ENCODE peak calls at places on chromosomes 4 and X, in seven cellular contexts. L, I, Q, O, G, R and J are unnamed samples. For H3K27me3, the result is how much of the 10 kb centered on the place peaks cover.

GRCh38 chr4:100169796-100170485 is 20.3 kb downstream of the DDIT4L start:
- DNase-seq in L (no peak), I (no peak), Q (no peak), O (no peak), G (no peak), R (no peak), J (no peak)

GRCh38 chrX:117707948-117708743 is 408.5 kb downstream of the KLHL13 start:
- DNase-seq in L (no peak), I (no peak), Q (no peak), O (no peak), G (no peak), R (no peak), J (no peak)

GRCh38 chr4:14596904-14597303 is 405.4 kb upstream of the CPEB2 start:
- DNase-seq in L (no peak), I (no peak), Q (no peak), O (no peak), G (no peak), R (no peak), J (no peak)

GRCh38 chr4:129261584-129261983 is 165.6 kb downstream of the C4orf33 start:
- DNase-seq in L (no peak), I (no peak), Q (no peak), O (no peak), G (no peak), R (no peak), J (no peak)

GRCh38 chr4:78656968-78657445 is 105.4 kb downstream of the ANXA3 start:
- DNase-seq in L (no peak), I (peak), Q (no peak), O (no peak), G (peak), R (no peak), J (no peak)

GRCh38 chrX:15310117-15310516 is 5.3 kb downstream of the ASB11 start:
- DNase-seq in L (no peak), I (peak), Q (no peak), O (no peak), G (peak), R (no peak), J (no peak)

GRCh38 chr4:182808673-182809416 is 108.3 kb downstream of the DCTD start:
- DNase-seq in L (no peak), I (no peak), Q (no peak), O (no peak), G (no peak), R (no peak), J (no peak)

GRCh38 chr4:123235431-123235830 is 161.2 kb upstream of the SPRY1 start:
- DNase-seq in L (no peak), I (no peak), Q (no peak), O (no peak), G (no peak), R (no peak), J (no peak)

GRCh38 chr4:13432453-13432852 is 51.7 kb downstream of the RAB28 start:
- DNase-seq in L (no peak), I (no peak), Q (no peak), O (no peak), G (no peak), R (no peak), J (no peak)

GRCh38 chrX:139126493-139126892 is 404.0 kb upstream of the F9 start:
- DNase-seq in L (no peak), I (peak), Q (no peak), O (no peak), G (no peak), R (peak), J (no peak)

GRCh38 chrX:45668686-45669443 is 468.2 kb upstream of the DIPK2B start:
- DNase-seq in L (no peak), I (no peak), Q (no peak), O (peak), G (no peak), R (no peak), J (no peak)

GRCh38 chr4:12286351-12286750 is 857.7 kb upstream of the HS3ST1 start:
- DNase-seq in L (no peak), I (no peak), Q (no peak), O (no peak), G (no peak), R (no peak), J (no peak)

GRCh38 chrX:46574941-46575381 is 1.4 kb downstream of the CHST7 start:
- DNase-seq in L (no peak), I (no peak), Q (peak), O (no peak), G (no peak), R (no peak), J (no peak)

GRCh38 chr4:76306882-76307669 is 543 bp downstream of the STBD1 start:
- DNase-seq in L (no peak), I (peak), Q (peak), O (no peak), G (peak), R (peak), J (peak)

GRCh38 chr4:136927172-136927571 is 605.1 kb downstream of the PCDH18 start:
- DNase-seq in L (no peak), I (peak), Q (no peak), O (peak), G (no peak), R (no peak), J (no peak)

GRCh38 chrX:110346681-110347080 is 12.0 kb upstream of the RTL9 start:
- DNase-seq in L (no peak), I (peak), Q (no peak), O (no peak), G (peak), R (no peak), J (no peak)

GRCh38 chr4:80173387-80173786 is 23.9 kb upstream of the PRDM8 start:
- DNase-seq in L (no peak), I (no peak), Q (no peak), O (no peak), G (no peak), R (no peak), J (no peak)

GRCh38 chr4:174394915-174395314 is 111.2 kb downstream of the CEP44 start:
- DNase-seq in L (no peak), I (no peak), Q (no peak), O (no peak), G (no peak), R (no peak), J (no peak)

GRCh38 chrX:65677954-65678469 is 10.6 kb downstream of the MSN start:
- DNase-seq in L (no peak), I (no peak), Q (no peak), O (peak), G (peak), R (no peak), J (peak)

GRCh38 chr4:170139764-170140163 is 50.0 kb upstream of the AADAT start:
- DNase-seq in L (no peak), I (no peak), Q (no peak), O (no peak), G (no peak), R (no peak), J (no peak)

GRCh38 chrX:100995469-100995868 is 26.0 kb downstream of the ARL13A start:
- DNase-seq in L (no peak), I (no peak), Q (no peak), O (peak), G (no peak), R (peak), J (no peak)

GRCh38 chrX:109389917-109390316 is 92.0 kb downstream of the GUCY2F start:
- DNase-seq in L (no peak), I (no peak), Q (no peak), O (no peak), G (no peak), R (no peak), J (no peak)

GRCh38 chr4:36165256-36166005 is 78.9 kb downstream of the ARAP2 start:
- DNase-seq in L (no peak), I (peak), Q (no peak), O (no peak), G (no peak), R (no peak), J (no peak)

GRCh38 chr4:150135134-150135773 is 57.0 kb downstream of the DCLK2 start:
- DNase-seq in L (no peak), I (no peak), Q (no peak), O (no peak), G (no peak), R (no peak), J (no peak)

GRCh38 chrX:3712080-3712869 is 1.2 kb downstream of the PRKX start:
- DNase-seq in L (no peak), I (peak), Q (no peak), O (no peak), G (no peak), R (no peak), J (peak)

GRCh38 chr4:15238720-15239119 is 189.1 kb upstream of the C1QTNF7 start:
- DNase-seq in L (no peak), I (peak), Q (no peak), O (no peak), G (no peak), R (peak), J (no peak)

GRCh38 chr4:138310991-138311390 is 68.8 kb upstream of the SLC7A11 start:
- DNase-seq in L (no peak), I (no peak), Q (no peak), O (no peak), G (no peak), R (no peak), J (no peak)

GRCh38 chr4:53128959-53129358 is 236.9 kb downstream of the SCFD2 start:
- DNase-seq in L (peak), I (peak), Q (no peak), O (no peak), G (peak), R (no peak), J (no peak)

GRCh38 chr4:48910511-48910910 is 3.9 kb upstream of the OCIAD2 start:
- DNase-seq in L (no peak), I (no peak), Q (no peak), O (no peak), G (no peak), R (no peak), J (no peak)

GRCh38 chr4:20017035-20017434 is 234.7 kb upstream of the SLIT2 start:
- DNase-seq in L (no peak), I (no peak), Q (no peak), O (no peak), G (no peak), R (no peak), J (no peak)

GRCh38 chrX:22629105-22629725 is 356.5 kb downstream of the CBLL2 start:
- DNase-seq in L (no peak), I (no peak), Q (no peak), O (no peak), G (no peak), R (no peak), J (no peak)

GRCh38 chr4:148503681-148504080 is 61.5 kb upstream of the NR3C2 start:
- DNase-seq in L (no peak), I (no peak), Q (no peak), O (no peak), G (no peak), R (no peak), J (no peak)

GRCh38 chrX:130909469-130910136 is 6.6 kb upstream of the ENOX2 start:
- DNase-seq in L (no peak), I (no peak), Q (no peak), O (no peak), G (no peak), R (no peak), J (no peak)

GRCh38 chr4:40681600-40682297 is 52.1 kb upstream of the RBM47 start:
- DNase-seq in L (no peak), I (no peak), Q (no peak), O (no peak), G (no peak), R (no peak), J (no peak)

GRCh38 chr4:122005064-122005755 is 53.4 kb upstream of the TRPC3 start:
- DNase-seq in L (no peak), I (no peak), Q (no peak), O (no peak), G (no peak), R (no peak), J (no peak)

GRCh38 chr4:79065262-79065661 is 126.0 kb upstream of the PAQR3 start:
- DNase-seq in L (no peak), I (no peak), Q (no peak), O (no peak), G (no peak), R (no peak), J (no peak)

GRCh38 chr4:148735432-148736155 is 293.4 kb upstream of the NR3C2 start:
- DNase-seq in L (no peak), I (no peak), Q (no peak), O (no peak), G (no peak), R (no peak), J (no peak)

GRCh38 chr4:179110356-179110755 is 1668.1 kb upstream of the AGA start:
- DNase-seq in L (no peak), I (no peak), Q (no peak), O (no peak), G (no peak), R (no peak), J (no peak)

DNA sequence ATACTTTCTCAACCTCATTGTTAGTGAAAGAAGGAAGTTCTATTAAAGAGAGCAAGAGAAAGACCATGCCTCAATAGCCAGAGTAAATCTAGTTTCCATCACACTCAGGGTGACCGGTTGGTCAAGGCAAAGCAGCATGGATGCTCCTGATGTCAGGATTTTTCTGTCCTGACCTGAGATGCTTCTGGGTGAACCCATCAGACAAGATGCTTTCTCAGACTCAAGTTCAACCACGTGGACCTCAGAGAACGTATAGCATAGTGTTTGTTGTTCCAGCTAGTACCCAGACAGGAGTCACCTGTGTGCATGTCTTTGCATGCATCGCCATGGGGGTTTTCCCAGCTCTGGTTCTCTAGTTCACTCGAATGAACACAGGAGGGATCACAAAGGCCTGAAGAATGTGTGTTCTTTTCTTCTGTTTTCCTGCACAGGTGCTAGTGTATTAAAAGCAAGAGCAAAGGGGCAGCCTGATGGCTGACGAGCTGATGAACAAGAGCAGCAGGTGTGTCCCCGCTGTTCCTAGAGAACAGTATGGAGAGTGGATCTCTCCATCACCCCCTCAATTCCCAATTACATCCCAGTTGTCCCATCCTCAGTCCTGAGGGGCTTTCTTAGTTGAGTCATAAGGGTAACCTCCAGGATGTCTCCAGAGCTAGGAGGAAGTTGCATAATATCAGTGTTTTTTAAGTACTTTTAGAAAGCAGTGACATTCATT is 110.5 kb upstream of the ENPP6 start:
- DNase-seq in L (no peak), I (no peak), Q (no peak), O (no peak), G (no peak), R (no peak), J (no peak)
- H3K4me3 ChIP-seq in L (no peak), I (no peak), Q (no peak), O (no peak), G (no peak), R (no peak), J (no peak)

DNA sequence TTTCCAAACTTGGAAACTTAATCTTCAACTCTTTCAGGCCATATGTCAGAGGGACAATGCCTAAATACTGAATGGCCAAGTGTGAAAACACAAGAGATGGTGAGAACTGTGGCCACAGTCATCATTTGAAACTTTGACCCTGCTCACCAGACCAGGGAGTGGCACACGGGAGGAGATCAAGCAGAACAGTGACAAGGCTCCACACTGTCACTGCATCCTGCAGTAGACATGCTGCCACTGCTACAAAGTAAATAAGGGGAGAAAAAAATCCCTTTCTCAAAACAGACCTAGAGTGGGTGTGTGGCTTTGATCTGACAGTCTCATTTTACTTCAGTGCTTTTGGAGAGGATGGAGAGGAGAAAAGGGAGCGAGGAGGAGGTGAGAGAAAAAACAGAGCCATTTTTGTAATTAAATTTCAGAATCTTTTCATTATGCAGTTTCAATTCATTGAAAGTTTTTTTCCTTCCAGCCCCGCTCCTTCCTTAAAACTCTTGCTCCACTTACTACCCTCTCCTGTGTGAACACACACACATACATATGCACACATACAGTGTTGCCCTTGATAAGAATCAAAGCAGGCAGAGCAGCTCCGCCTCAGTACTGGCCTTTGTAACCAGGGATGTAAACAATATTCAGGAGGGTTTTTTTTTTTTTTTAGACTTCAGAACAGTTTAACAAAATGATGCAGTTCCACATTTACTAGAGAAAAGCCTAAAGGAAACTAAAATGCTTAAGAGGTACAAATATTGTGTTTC is 34.4 kb downstream of the NEXMIF start:
- DNase-seq in L (no peak), I (no peak), Q (no peak), O (no peak), G (no peak), R (peak), J (no peak)
- H3K27me3 ChIP-seq in L (under half), I (under half), Q (under half), O (under half), G (under half), R (under half), J (under half)

DNA sequence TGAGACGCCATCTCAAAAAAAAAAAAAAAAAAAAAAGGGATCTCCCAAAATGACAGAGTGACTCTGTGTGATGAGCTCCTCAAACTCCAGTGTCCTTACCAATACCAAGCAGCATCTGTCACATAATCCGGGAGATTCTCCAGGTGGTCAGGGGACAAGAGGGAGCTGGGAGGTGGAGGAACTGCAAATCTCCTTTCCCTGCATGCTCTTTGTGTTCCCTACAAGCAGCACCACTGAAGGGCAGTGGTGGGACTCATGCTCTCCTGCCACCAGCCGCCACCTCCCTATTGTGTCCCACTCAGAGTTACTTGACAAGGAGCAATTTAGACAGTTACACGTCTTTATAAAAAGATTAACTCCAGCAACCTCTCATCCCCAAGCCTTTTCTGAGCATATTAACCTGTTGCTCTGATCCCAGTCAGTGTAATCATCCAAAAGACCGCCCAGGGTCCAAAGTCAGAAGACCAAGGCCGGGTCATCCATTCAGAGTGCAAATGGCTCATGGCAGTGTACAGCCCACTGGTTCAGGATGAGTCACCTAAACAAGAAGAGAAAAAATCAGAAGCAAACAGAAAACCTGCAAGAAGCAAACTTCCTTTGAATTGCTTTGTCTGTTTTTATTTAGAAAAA is 23.6 kb downstream of the MGST2 start:
- DNase-seq in L (no peak), I (no peak), Q (peak), O (no peak), G (no peak), R (peak), J (no peak)
- TF ChIP-seq POLR2A in L (no peak), I (no peak), Q (no peak), O (no peak), G (no peak), R (peak), J (no peak)

DNA sequence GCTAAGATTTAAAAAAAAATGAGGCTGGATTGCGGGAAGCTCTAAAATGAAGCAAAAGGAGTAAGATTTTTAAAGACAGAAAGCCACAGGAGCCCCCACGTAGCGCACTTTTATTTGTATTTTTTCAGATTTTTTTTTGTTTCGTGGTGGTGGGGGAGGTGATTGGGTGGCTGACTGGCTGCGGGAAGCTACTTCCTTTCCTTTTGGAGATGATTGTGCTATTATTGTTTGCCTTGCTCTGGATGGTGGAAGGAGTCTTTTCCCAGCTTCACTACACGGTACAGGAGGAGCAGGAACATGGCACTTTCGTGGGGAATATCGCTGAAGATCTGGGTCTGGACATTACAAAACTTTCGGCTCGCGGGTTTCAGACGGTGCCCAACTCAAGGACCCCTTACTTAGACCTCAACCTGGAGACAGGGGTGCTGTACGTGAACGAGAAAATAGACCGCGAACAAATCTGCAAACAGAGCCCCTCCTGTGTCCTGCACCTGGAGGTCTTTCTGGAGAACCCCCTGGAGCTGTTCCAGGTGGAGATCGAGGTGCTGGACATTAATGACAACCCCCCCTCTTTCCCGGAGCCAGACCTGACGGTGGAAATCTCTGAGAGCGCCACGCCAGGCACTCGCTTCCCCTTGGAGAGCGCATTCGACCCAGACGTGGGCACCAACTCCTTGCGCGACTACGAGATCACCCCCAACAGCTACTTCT is 993 bp downstream of the PCDH10 start:
- DNase-seq in L (no peak), I (no peak), Q (no peak), O (no peak), G (no peak), R (no peak), J (peak)
- H3K4me3 ChIP-seq in L (peak), I (no peak), Q (no peak), O (no peak), G (peak), R (no peak), J (peak)

GRCh38 chr4:1459664-1460511 is 53.6 kb upstream of the NKX1-1 start:
- DNase-seq in L (no peak), I (no peak), Q (peak), O (no peak), G (no peak), R (no peak), J (no peak)
- H3K27me3 ChIP-seq in L (half or more), I (under half), Q (under half), O (under half), G (under half), R (under half), J (under half)

GRCh38 chr4:164977243-164978164 is at the start of gene TRIM61:
- DNase-seq in L (no peak), I (peak), Q (peak), O (no peak), G (peak), R (no peak), J (no peak)
- TF ChIP-seq POLR2A in L (no peak), I (peak), Q (no peak), O (no peak), G (no peak), R (no peak), J (no peak)